ENCODE peak calls at places on chromosomes 2 and 18, in eight cellular contexts. V is HT1080; W is stimulated activated CD8-positive, alpha-beta memory T cell treated with anti-CD3 and anti-CD28 coated beads, Interleukin-15, amount 100 ng/mL, for 1 hour; Q is islet precursor cell; C is GDM1; R is Panc1; S is lower lobe of right lung; M is bronchial epithelial cell. K is an unnamed sample.

GRCh38 chr2:48364100-48364499 is 165.9 kb upstream of the STON1 start:
- DNase-seq in R (no peak), M (peak), S (no peak), Q (no peak), V (no peak), C (no peak), W (no peak), K (no peak)

GRCh38 chr2:214379227-214379626 is 31.6 kb upstream of the VWC2L start:
- DNase-seq in W (no peak), C (no peak), V (no peak), M (peak), R (no peak), Q (no peak), S (no peak), K (no peak)

GRCh38 chr2:212282596-212283330 is 255.8 kb downstream of the ERBB4 start:
- DNase-seq in M (peak), W (no peak), R (no peak), C (no peak), V (no peak), S (no peak), Q (no peak), K (no peak)

GRCh38 chr2:10447300-10448207 is 573 bp downstream of the ODC1 start:
- DNase-seq in W (no peak), R (no peak), C (peak), V (peak), S (peak), Q (peak), M (no peak), K (peak)

GRCh38 chr2:216478791-216479190 is 19.9 kb upstream of the RPL37A start:
- DNase-seq in V (no peak), R (no peak), Q (no peak), C (no peak), S (no peak), W (no peak), M (no peak), K (no peak)

GRCh38 chr18:46051731-46052461 is 20.2 kb downstream of the PSTPIP2 start:
- DNase-seq in R (no peak), Q (peak), W (no peak), V (no peak), M (peak), S (no peak), C (no peak), K (peak)

GRCh38 chr18:42561521-42561920 is 554.0 kb downstream of the RIT2 start:
- DNase-seq in S (no peak), R (no peak), V (no peak), M (no peak), Q (no peak), C (no peak), W (no peak), K (no peak)

GRCh38 chr2:10709290-10709939 is 12.0 kb upstream of the ATP6V1C2 start:
- DNase-seq in R (no peak), V (peak), S (no peak), Q (peak), M (peak), C (no peak), W (no peak), K (peak)

GRCh38 chr2:180463608-180464007 is 456.5 kb upstream of the CWC22 start:
- DNase-seq in C (no peak), W (no peak), R (no peak), S (no peak), V (no peak), M (peak), Q (no peak), K (no peak)

GRCh38 chr2:239978381-239978780 is 46.8 kb downstream of the NDUFA10 start:
- DNase-seq in M (peak), W (no peak), Q (peak), C (no peak), V (no peak), S (no peak), R (no peak), K (no peak)

GRCh38 chr2:47301731-47302130 is 101.2 kb upstream of the MSH2 start:
- DNase-seq in R (no peak), Q (no peak), M (no peak), V (no peak), S (no peak), C (no peak), W (no peak), K (no peak)

GRCh38 chr2:19614066-19614465 is 255.6 kb upstream of the OSR1 start:
- DNase-seq in C (no peak), M (no peak), Q (no peak), V (no peak), R (no peak), S (no peak), W (no peak), K (no peak)

GRCh38 chr18:28960146-28960545 is 783.2 kb upstream of the CDH2 start:
- DNase-seq in R (no peak), M (peak), Q (no peak), V (peak), S (no peak), W (no peak), C (no peak), K (no peak)

GRCh38 chr2:126792186-126792585 is 106.5 kb upstream of the TEX51 start:
- DNase-seq in S (no peak), M (no peak), W (no peak), C (no peak), Q (peak), V (no peak), R (no peak), K (no peak)

GRCh38 chr18:11999431-11999830 is 18.1 kb downstream of the IMPA2 start:
- DNase-seq in M (no peak), W (no peak), C (no peak), V (no peak), S (peak), R (no peak), Q (no peak), K (no peak)

K was measured in ACHN.